ENCODE peak calls at places on chromosomes 1 and 21, in six cellular contexts. F, O, C, D, J and A are unnamed samples.

GRCh38 chr1:228669401-228669695 is 65.9 kb upstream of the RHOU start:
- DNase-seq in F (no peak), O (no peak), C (no peak), D (no peak), J (no peak), A (no peak)

GRCh38 chr1:82867781-82868180 is 1067.0 kb downstream of the ADGRL2 start:
- DNase-seq in F (no peak), O (no peak), C (no peak), D (no peak), J (no peak), A (no peak)

GRCh38 chr21:46219591-46220239 is 8.9 kb downstream of the LSS start:
- DNase-seq in F (no peak), O (peak; percentile 65), C (no peak), D (no peak), J (no peak), A (no peak)

GRCh38 chr1:74732960-74733615 is at the start of the genes CRYZ and TYW3:
- DNase-seq in F (no peak), O (peak; percentile 87), C (peak; percentile 79), D (peak; percentile 96), J (peak; percentile 70), A (peak; percentile 85)

GRCh38 chr1:22350987-22351756 is 100.5 kb upstream of the ZBTB40 start:
- DNase-seq in F (no peak), O (no peak), C (no peak), D (peak; percentile 19), J (no peak), A (no peak)

GRCh38 chr1:247077768-247078314 is 770 bp downstream of the ZNF670 start:
- DNase-seq in F (no peak), O (no peak), C (no peak), D (no peak), J (peak; percentile 10), A (no peak)

GRCh38 chr1:238608139-238608538 is 717.4 kb upstream of the ZP4 start:
- DNase-seq in F (no peak), O (no peak), C (no peak), D (no peak), J (no peak), A (no peak)

GRCh38 chr1:18885311-18886002 is 16.9 kb downstream of the ALDH4A1 start:
- DNase-seq in F (no peak), O (no peak), C (no peak), D (no peak), J (no peak), A (no peak)

GRCh38 chr1:24361811-24362210 is 42.7 kb downstream of the GRHL3 start:
- DNase-seq in F (no peak), O (no peak), C (no peak), D (no peak), J (no peak), A (no peak)

GRCh38 chr1:220787069-220787614 is 429 bp downstream of the MTARC1 start:
- DNase-seq in F (peak; percentile 67), O (no peak), C (no peak), D (peak; percentile 79), J (peak; percentile 85), A (no peak)

GRCh38 chr1:236997882-236998281 is 6.4 kb downstream of the MT1HL1 start:
- DNase-seq in F (peak; percentile 61), O (peak; percentile 63), C (no peak), D (peak; percentile 48), J (no peak), A (no peak)

GRCh38 chr1:92822907-92823306 is 8.9 kb upstream of the RPL5 start:
- DNase-seq in F (no peak), O (no peak), C (no peak), D (peak; percentile 34), J (no peak), A (no peak)

GRCh38 chr21:31397939-31398338 is 53.9 kb upstream of the TIAM1 start:
- DNase-seq in F (no peak), O (no peak), C (no peak), D (peak; percentile 73), J (no peak), A (no peak)

GRCh38 chr1:36482724-36483388 is at the start of gene CSF3R:
- DNase-seq in F (no peak), O (no peak), C (no peak), D (no peak), J (no peak), A (no peak)

GRCh38 chr1:14487671-14488070 is 110.8 kb upstream of the KAZN start:
- DNase-seq in F (no peak), O (no peak), C (no peak), D (no peak), J (no peak), A (no peak)

GRCh38 chr1:107196973-107197562 is 56.2 kb downstream of the NTNG1 start:
- DNase-seq in F (peak; percentile 74), O (no peak), C (no peak), D (peak; percentile 94), J (no peak), A (no peak)

GRCh38 chr1:61452354-61452990 is 272.5 kb downstream of the TM2D1 start:
- DNase-seq in F (no peak), O (no peak), C (no peak), D (no peak), J (no peak), A (no peak)
- H3K27ac ChIP-seq in F (no peak overlapping the region), O (peak overlapping the region; percentile 83), C (peak overlapping the region; percentile 4), D (no peak overlapping the region), J (no peak overlapping the region), A (no peak overlapping the region)

DNA sequence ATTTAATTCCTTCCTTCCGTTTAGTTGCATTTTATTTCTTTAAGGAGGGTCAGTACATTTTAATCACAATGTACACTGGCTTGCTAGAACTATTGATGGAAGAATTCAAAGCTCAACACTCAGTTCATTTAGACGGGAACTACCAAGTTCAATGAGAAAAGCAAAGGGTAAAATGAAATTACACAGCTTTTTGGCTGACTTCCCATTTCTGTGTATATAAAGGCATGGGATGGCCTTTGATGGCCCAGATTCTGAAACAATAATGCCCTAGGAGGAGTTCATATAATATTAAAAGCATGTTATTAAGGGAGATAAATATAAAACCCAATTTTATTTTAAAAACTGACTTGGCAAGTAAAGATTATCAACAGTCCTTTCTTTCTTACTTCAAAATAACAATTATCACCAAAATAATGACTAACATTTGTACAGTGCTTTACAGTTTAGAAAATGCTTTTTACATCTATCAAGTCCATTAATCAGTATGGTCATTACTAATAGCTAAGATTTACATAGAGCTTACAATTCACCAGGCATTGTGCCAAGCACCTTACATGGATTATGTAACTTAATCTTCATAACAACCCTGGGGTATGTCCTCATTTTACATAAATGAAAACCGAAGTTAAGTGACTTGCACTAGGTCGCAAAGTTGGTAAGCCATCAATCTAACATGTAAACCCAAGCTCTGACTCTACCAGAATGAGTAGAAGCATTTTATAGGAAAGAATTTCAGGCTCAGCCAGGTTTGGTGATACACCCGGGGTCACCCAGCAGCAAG is 402.4 kb downstream of the OMA1 start:
- DNase-seq in F (no peak), O (no peak), C (no peak), D (no peak), J (no peak), A (no peak)
- H3K27ac ChIP-seq in F (no peak overlapping the region), O (no peak overlapping the region), C (no peak overlapping the region), D (no peak overlapping the region), J (no peak overlapping the region), A (no peak overlapping the region)

GRCh38 chr1:78070758-78071157 is 25.0 kb downstream of the GIPC2 start:
- DNase-seq in F (no peak), O (no peak), C (no peak), D (no peak), J (peak; percentile 91), A (no peak)
- H3K27ac ChIP-seq in F (no peak overlapping the region), O (peak overlapping the region; percentile 61), C (no peak overlapping the region), D (no peak overlapping the region), J (no peak overlapping the region), A (no peak overlapping the region)

DNA sequence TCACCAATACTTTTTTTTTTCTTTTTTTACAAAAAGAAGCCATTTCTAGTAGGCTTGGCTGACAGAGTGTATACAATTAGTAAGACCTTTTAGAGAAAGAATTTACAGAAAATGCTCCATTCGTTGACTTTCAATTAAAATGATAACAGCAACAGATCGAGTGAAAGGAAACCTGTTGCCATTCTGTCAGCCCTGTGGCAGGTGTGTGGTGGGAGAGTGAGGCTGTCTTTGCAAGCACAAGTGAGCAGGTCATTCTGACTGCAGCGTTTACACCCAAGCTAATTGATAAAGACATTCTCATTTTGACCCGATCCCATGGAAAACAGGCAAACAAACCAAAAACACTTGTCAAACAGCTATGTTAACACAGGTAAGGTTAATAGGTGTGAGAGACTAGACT is 257.3 kb downstream of the PTBP2 start:
- DNase-seq in F (no peak), O (no peak), C (no peak), D (no peak), J (no peak), A (no peak)
- H3K27ac ChIP-seq in F (no peak overlapping the region), O (no peak overlapping the region), C (no peak overlapping the region), D (no peak overlapping the region), J (no peak overlapping the region), A (no peak overlapping the region)

GRCh38 chr1:59680044-59680443 is 134.7 kb upstream of the HOOK1 start:
- DNase-seq in F (no peak), O (no peak), C (no peak), D (no peak), J (no peak), A (no peak)

GRCh38 chr1:59682405-59683080 is 132.2 kb upstream of the HOOK1 start:
- DNase-seq in F (no peak), O (no peak), C (no peak), D (no peak), J (no peak), A (no peak)

GRCh38 chr1:59678065-59678808 is 136.5 kb upstream of the HOOK1 start:
- DNase-seq in F (no peak), O (no peak), C (no peak), D (peak; percentile 68), J (no peak), A (no peak)

GRCh38 chr1:59674605-59675004 is 140.1 kb upstream of the HOOK1 start:
- DNase-seq in F (no peak), O (no peak), C (no peak), D (no peak), J (peak; percentile 4), A (no peak)

DNA sequence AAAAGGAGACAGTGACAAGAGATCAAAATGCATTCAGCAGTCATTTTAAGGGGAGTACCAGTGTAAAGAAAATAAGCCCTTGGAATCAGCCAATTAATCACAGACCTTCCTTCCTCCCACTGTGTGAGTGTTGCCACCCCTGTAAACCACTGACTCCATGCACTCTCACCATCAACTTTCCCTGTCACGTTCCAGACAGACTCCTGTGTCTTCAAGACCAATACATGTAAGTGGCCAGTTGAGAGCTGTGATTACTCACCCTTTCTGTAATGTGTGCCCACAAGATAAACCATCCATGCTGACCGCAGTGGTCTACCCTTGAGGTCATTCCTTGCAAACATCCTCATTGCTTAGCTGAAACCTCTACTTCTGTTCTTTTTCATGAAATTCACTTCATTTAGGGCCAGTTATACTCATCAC is 135.9 kb upstream of the HOOK1 start:
- DNase-seq in F (no peak), O (no peak), C (no peak), D (peak; percentile 63), J (no peak), A (no peak)
- H3K27ac ChIP-seq in F (no peak overlapping the region), O (peak overlapping the region; percentile 34), C (no peak overlapping the region), D (no peak overlapping the region), J (no peak overlapping the region), A (no peak overlapping the region)

DNA sequence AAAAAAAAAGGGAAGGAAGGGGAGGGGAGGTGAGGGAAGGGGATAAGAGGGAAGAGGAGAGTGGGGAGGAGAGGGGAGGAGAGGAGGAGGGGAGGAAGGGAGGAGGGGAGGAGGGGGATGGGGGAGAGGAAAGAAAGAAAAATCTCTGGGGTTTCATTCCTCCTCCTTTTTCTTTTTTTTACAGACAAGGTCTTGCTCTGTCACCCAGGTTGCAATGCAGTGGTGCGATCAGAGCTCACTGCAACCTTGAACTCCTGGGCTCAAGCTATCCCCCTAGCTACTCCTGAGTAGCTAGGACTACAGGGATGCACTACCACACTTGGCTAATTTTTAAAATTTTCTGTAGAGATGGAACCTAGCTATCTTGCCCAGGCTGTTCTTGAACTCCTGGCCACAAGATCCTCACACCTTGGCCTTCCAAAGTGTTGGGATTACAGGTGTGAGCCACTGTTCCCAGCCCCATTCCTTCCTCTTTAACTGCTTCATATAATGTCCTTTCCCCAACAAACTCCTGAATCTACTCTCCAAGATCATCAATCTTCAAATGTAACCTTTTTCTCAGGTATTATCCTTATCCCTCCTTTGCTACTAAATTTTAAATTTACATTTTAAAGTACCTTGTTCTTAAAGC is 23.2 kb downstream of the GON4L start:
- DNase-seq in F (no peak), O (no peak), C (no peak), D (no peak), J (no peak), A (no peak)
- H3K27ac ChIP-seq in F (peak overlapping the region; percentile 21), O (no peak overlapping the region), C (no peak overlapping the region), D (no peak overlapping the region), J (no peak overlapping the region), A (no peak overlapping the region)